ENCODE peak calls at places on chromosomes 16 and 17, in seven cellular contexts. T, C, S, D, F, M and A are unnamed samples.

GRCh38 chr16:46428108-46429061 is 192.8 kb downstream of the SHCBP1 start:
- DNase-seq in S (no peak), M (no peak), T (no peak), C (no peak), D (no peak), F (no peak), A (no peak)

GRCh38 chr16:74297296-74297665 is 667 bp downstream of the PSMD7 start:
- DNase-seq in T (peak), S (peak), D (peak), C (no peak), M (peak), F (peak), A (no peak)

GRCh38 chr16:49464093-49464492 is 90.5 kb downstream of the C16orf78 start:
- DNase-seq in D (no peak), T (no peak), S (no peak), F (no peak), C (no peak), M (no peak), A (no peak)

GRCh38 chr16:102060-102855 is 24.2 kb downstream of the MPG start:
- DNase-seq in S (no peak), M (no peak), T (no peak), F (no peak), C (no peak), D (no peak), A (no peak)

GRCh38 chr16:79297297-79297696 is 303.2 kb downstream of the MAF start:
- DNase-seq in C (no peak), T (no peak), M (no peak), S (no peak), D (no peak), F (no peak), A (no peak)

GRCh38 chr16:67173808-67174705 is 3.7 kb downstream of the NOL3 start:
- DNase-seq in S (peak), C (no peak), M (peak), T (peak), F (peak), D (peak), A (peak)

GRCh38 chr17:28381141-28381825 is 9.8 kb downstream of the SARM1 start:
- DNase-seq in D (no peak), M (peak), F (no peak), C (no peak), S (no peak), T (no peak), A (no peak)

GRCh38 chr16:88323041-88323440 is 59.7 kb upstream of the ZNF469 start:
- DNase-seq in F (no peak), M (no peak), D (no peak), T (no peak), C (no peak), S (no peak), A (no peak)

GRCh38 chr16:57590654-57591085 is 37.8 kb upstream of the ADGRG1 start:
- DNase-seq in D (no peak), T (peak), C (peak), M (no peak), S (no peak), F (peak), A (peak)

GRCh38 chr17:49422714-49423113 is 8.0 kb upstream of the PHB1 start:
- DNase-seq in S (no peak), M (no peak), D (no peak), T (no peak), C (no peak), F (no peak), A (no peak)

GRCh38 chr17:16880121-16880842 is 91.6 kb downstream of the TNFRSF13B start:
- DNase-seq in T (no peak), C (no peak), F (no peak), M (no peak), S (no peak), D (no peak), A (no peak)

GRCh38 chr17:76714822-76715461 is 4.2 kb upstream of the MXRA7 start:
- DNase-seq in F (peak), S (peak), C (no peak), T (peak), D (peak), M (peak), A (no peak)

GRCh38 chr16:29151317-29151716 is 166.5 kb downstream of the LAT start:
- DNase-seq in C (no peak), F (no peak), S (no peak), D (no peak), M (no peak), T (no peak), A (no peak)

GRCh38 chr16:22734313-22734869 is 79.6 kb upstream of the HS3ST2 start:
- DNase-seq in T (no peak), C (no peak), F (no peak), S (no peak), D (no peak), M (no peak), A (no peak)

GRCh38 chr17:67689534-67690177 is 28.1 kb upstream of the NOL11 start:
- DNase-seq in D (peak), S (peak), F (peak), C (peak), T (peak), M (peak), A (peak)

GRCh38 chr17:49360796-49361128 is 1.3 kb downstream of the ZNF652 start:
- DNase-seq in C (no peak), D (no peak), S (peak), M (no peak), T (no peak), F (no peak), A (no peak)

GRCh38 chr16:6916946-6917345 is 415.7 kb upstream of the RBFOX1 start:
- DNase-seq in S (no peak), D (no peak), C (no peak), T (no peak), F (no peak), M (no peak), A (no peak)

GRCh38 chr17:5825717-5826330 is 241.5 kb upstream of the NLRP1 start:
- DNase-seq in D (no peak), M (no peak), T (peak), F (peak), C (no peak), S (no peak), A (no peak)

GRCh38 chr16:89685916-89686315 is 573 bp upstream of the CDK10 start:
- DNase-seq in S (no peak), D (no peak), C (no peak), T (no peak), M (no peak), F (no peak), A (no peak)

GRCh38 chr16:23401142-23401541 is 51.8 kb downstream of the COG7 start:
- DNase-seq in M (no peak), C (no peak), F (no peak), S (no peak), D (no peak), T (no peak), A (no peak)

GRCh38 chr16:81651758-81652718 is 127.1 kb upstream of the PLCG2 start:
- DNase-seq in C (no peak), S (no peak), T (no peak), M (no peak), D (peak), F (no peak), A (no peak)

GRCh38 chr16:48607056-48607825 is 2.7 kb downstream of the N4BP1 start:
- DNase-seq in D (no peak), S (no peak), F (peak), C (peak), M (no peak), T (peak), A (no peak)